ENCODE peak calls at places on chromosomes 16 and 17, in eight cellular contexts. One of them, this sample, is unnamed.

GRCh38 chr17:65332375-65332774 is 195.2 kb downstream of the RGS9 start:
- DNase-seq in fibroblast of pulmonary artery: peak; percentile 27
- DNase-seq in stimulated activated CD4-positive, alpha-beta T cell treated with anti-CD3 and anti-CD28 coated beads, Interleukin-15, amount 100 ng/mL, for 1 hour: no peak
- DNase-seq in ecto neural progenitor cell: no peak
- DNase-seq in OCI-LY7: no peak
- DNase-seq in T-helper 2 cell: no peak
- DNase-seq in mesendoderm: peak; percentile 37
- DNase-seq in cardiac fibroblast: peak; percentile 62
- DNase-seq in this sample: peak; percentile 69

GRCh38 chr17:48597775-48598631 is 4.4 kb upstream of the HOXB5 start:
- DNase-seq in fibroblast of pulmonary artery: no peak
- DNase-seq in stimulated activated CD4-positive, alpha-beta T cell treated with anti-CD3 and anti-CD28 coated beads, Interleukin-15, amount 100 ng/mL, for 1 hour: no peak
- DNase-seq in ecto neural progenitor cell: no peak
- DNase-seq in OCI-LY7: peak; percentile 55
- DNase-seq in T-helper 2 cell: no peak
- DNase-seq in mesendoderm: no peak
- DNase-seq in cardiac fibroblast: no peak
- DNase-seq in this sample: peak; percentile 89

GRCh38 chr17:82924214-82924613 is 84.4 kb upstream of the ZNF750 start:
- DNase-seq in fibroblast of pulmonary artery: no peak
- DNase-seq in stimulated activated CD4-positive, alpha-beta T cell treated with anti-CD3 and anti-CD28 coated beads, Interleukin-15, amount 100 ng/mL, for 1 hour: no peak
- DNase-seq in ecto neural progenitor cell: no peak
- DNase-seq in OCI-LY7: no peak
- DNase-seq in T-helper 2 cell: no peak
- DNase-seq in mesendoderm: no peak
- DNase-seq in cardiac fibroblast: no peak
- DNase-seq in this sample: no peak

GRCh38 chr16:79379083-79379482 is 221.5 kb downstream of the MAF start:
- DNase-seq in fibroblast of pulmonary artery: no peak
- DNase-seq in stimulated activated CD4-positive, alpha-beta T cell treated with anti-CD3 and anti-CD28 coated beads, Interleukin-15, amount 100 ng/mL, for 1 hour: no peak
- DNase-seq in ecto neural progenitor cell: no peak
- DNase-seq in OCI-LY7: no peak
- DNase-seq in T-helper 2 cell: no peak
- DNase-seq in mesendoderm: no peak
- DNase-seq in cardiac fibroblast: no peak
- DNase-seq in this sample: no peak

GRCh38 chr16:25260416-25260815 is 2.8 kb upstream of the ZKSCAN2 start:
- DNase-seq in fibroblast of pulmonary artery: no peak
- DNase-seq in stimulated activated CD4-positive, alpha-beta T cell treated with anti-CD3 and anti-CD28 coated beads, Interleukin-15, amount 100 ng/mL, for 1 hour: no peak
- DNase-seq in ecto neural progenitor cell: no peak
- DNase-seq in OCI-LY7: no peak
- DNase-seq in T-helper 2 cell: no peak
- DNase-seq in mesendoderm: no peak
- DNase-seq in cardiac fibroblast: peak; percentile 53
- DNase-seq in this sample: peak; percentile 14

GRCh38 chr17:77438241-77439204 is 297.8 kb downstream of the SEC14L1 start:
- DNase-seq in fibroblast of pulmonary artery: no peak
- DNase-seq in stimulated activated CD4-positive, alpha-beta T cell treated with anti-CD3 and anti-CD28 coated beads, Interleukin-15, amount 100 ng/mL, for 1 hour: no peak
- DNase-seq in ecto neural progenitor cell: no peak
- DNase-seq in OCI-LY7: peak; percentile 48
- DNase-seq in T-helper 2 cell: no peak
- DNase-seq in mesendoderm: no peak
- DNase-seq in cardiac fibroblast: no peak
- DNase-seq in this sample: no peak

GRCh38 chr17:50407921-50408320 is 10.6 kb upstream of the LRRC59 start:
- DNase-seq in fibroblast of pulmonary artery: no peak
- DNase-seq in stimulated activated CD4-positive, alpha-beta T cell treated with anti-CD3 and anti-CD28 coated beads, Interleukin-15, amount 100 ng/mL, for 1 hour: no peak
- DNase-seq in ecto neural progenitor cell: no peak
- DNase-seq in OCI-LY7: no peak
- DNase-seq in T-helper 2 cell: no peak
- DNase-seq in mesendoderm: no peak
- DNase-seq in cardiac fibroblast: no peak
- DNase-seq in this sample: no peak

GRCh38 chr16:17435324-17435723 is 35.4 kb downstream of the XYLT1 start:
- DNase-seq in fibroblast of pulmonary artery: no peak
- DNase-seq in stimulated activated CD4-positive, alpha-beta T cell treated with anti-CD3 and anti-CD28 coated beads, Interleukin-15, amount 100 ng/mL, for 1 hour: no peak
- DNase-seq in ecto neural progenitor cell: no peak
- DNase-seq in OCI-LY7: peak; percentile 39
- DNase-seq in T-helper 2 cell: no peak
- DNase-seq in mesendoderm: no peak
- DNase-seq in cardiac fibroblast: no peak
- DNase-seq in this sample: no peak

GRCh38 chr16:24645739-24646645 is 83.5 kb upstream of the TNRC6A start:
- DNase-seq in fibroblast of pulmonary artery: peak; percentile 99
- DNase-seq in stimulated activated CD4-positive, alpha-beta T cell treated with anti-CD3 and anti-CD28 coated beads, Interleukin-15, amount 100 ng/mL, for 1 hour: no peak
- DNase-seq in ecto neural progenitor cell: no peak
- DNase-seq in OCI-LY7: no peak
- DNase-seq in T-helper 2 cell: no peak
- DNase-seq in mesendoderm: no peak
- DNase-seq in cardiac fibroblast: peak; percentile 100
- DNase-seq in this sample: peak; percentile 99

GRCh38 chr17:19857640-19858039 is 10.1 kb downstream of the ULK2 start:
- DNase-seq in fibroblast of pulmonary artery: no peak
- DNase-seq in stimulated activated CD4-positive, alpha-beta T cell treated with anti-CD3 and anti-CD28 coated beads, Interleukin-15, amount 100 ng/mL, for 1 hour: no peak
- DNase-seq in ecto neural progenitor cell: no peak
- DNase-seq in OCI-LY7: no peak
- DNase-seq in T-helper 2 cell: no peak
- DNase-seq in mesendoderm: no peak
- DNase-seq in cardiac fibroblast: no peak
- DNase-seq in this sample: no peak

GRCh38 chr17:76715462-76715830 is 4.7 kb upstream of the MXRA7 start:
- DNase-seq in fibroblast of pulmonary artery: no peak
- DNase-seq in stimulated activated CD4-positive, alpha-beta T cell treated with anti-CD3 and anti-CD28 coated beads, Interleukin-15, amount 100 ng/mL, for 1 hour: no peak
- DNase-seq in ecto neural progenitor cell: no peak
- DNase-seq in OCI-LY7: no peak
- DNase-seq in T-helper 2 cell: no peak
- DNase-seq in mesendoderm: no peak
- DNase-seq in cardiac fibroblast: no peak
- DNase-seq in this sample: no peak

GRCh38 chr17:28147026-28147425 is 104.5 kb downstream of the NLK start:
- DNase-seq in fibroblast of pulmonary artery: no peak
- DNase-seq in stimulated activated CD4-positive, alpha-beta T cell treated with anti-CD3 and anti-CD28 coated beads, Interleukin-15, amount 100 ng/mL, for 1 hour: no peak
- DNase-seq in ecto neural progenitor cell: no peak
- DNase-seq in OCI-LY7: no peak
- DNase-seq in T-helper 2 cell: no peak
- DNase-seq in mesendoderm: no peak
- DNase-seq in cardiac fibroblast: no peak
- DNase-seq in this sample: no peak

GRCh38 chr17:77827461-77827968 is 131.0 kb upstream of the TNRC6C start:
- DNase-seq in fibroblast of pulmonary artery: no peak
- DNase-seq in stimulated activated CD4-positive, alpha-beta T cell treated with anti-CD3 and anti-CD28 coated beads, Interleukin-15, amount 100 ng/mL, for 1 hour: no peak
- DNase-seq in ecto neural progenitor cell: no peak
- DNase-seq in OCI-LY7: no peak
- DNase-seq in T-helper 2 cell: no peak
- DNase-seq in mesendoderm: no peak
- DNase-seq in cardiac fibroblast: no peak
- DNase-seq in this sample: no peak

GRCh38 chr16:79997257-79997656 is 396.7 kb upstream of the MAF start:
- DNase-seq in fibroblast of pulmonary artery: peak; percentile 13
- DNase-seq in stimulated activated CD4-positive, alpha-beta T cell treated with anti-CD3 and anti-CD28 coated beads, Interleukin-15, amount 100 ng/mL, for 1 hour: no peak
- DNase-seq in ecto neural progenitor cell: no peak
- DNase-seq in OCI-LY7: peak; percentile 10
- DNase-seq in T-helper 2 cell: no peak
- DNase-seq in mesendoderm: peak; percentile 44
- DNase-seq in cardiac fibroblast: peak; percentile 42
- DNase-seq in this sample: peak; percentile 30

GRCh38 chr17:72122002-72122310 is 1.1 kb downstream of the SOX9 start:
- DNase-seq in fibroblast of pulmonary artery: peak; percentile 50
- DNase-seq in stimulated activated CD4-positive, alpha-beta T cell treated with anti-CD3 and anti-CD28 coated beads, Interleukin-15, amount 100 ng/mL, for 1 hour: no peak
- DNase-seq in ecto neural progenitor cell: no peak
- DNase-seq in OCI-LY7: no peak
- DNase-seq in T-helper 2 cell: no peak
- DNase-seq in mesendoderm: no peak
- DNase-seq in cardiac fibroblast: no peak
- DNase-seq in this sample: peak; percentile 37

GRCh38 chr17:70031341-70031740 is 43.7 kb upstream of the KCNJ16 start:
- DNase-seq in fibroblast of pulmonary artery: no peak
- DNase-seq in stimulated activated CD4-positive, alpha-beta T cell treated with anti-CD3 and anti-CD28 coated beads, Interleukin-15, amount 100 ng/mL, for 1 hour: no peak
- DNase-seq in ecto neural progenitor cell: no peak
- DNase-seq in OCI-LY7: no peak
- DNase-seq in T-helper 2 cell: no peak
- DNase-seq in mesendoderm: no peak
- DNase-seq in cardiac fibroblast: no peak
- DNase-seq in this sample: no peak

GRCh38 chr17:3896108-3897099 is 3.6 kb upstream of the CAMKK1 start:
- DNase-seq in fibroblast of pulmonary artery: no peak
- DNase-seq in stimulated activated CD4-positive, alpha-beta T cell treated with anti-CD3 and anti-CD28 coated beads, Interleukin-15, amount 100 ng/mL, for 1 hour: no peak
- DNase-seq in ecto neural progenitor cell: no peak
- DNase-seq in OCI-LY7: peak; percentile 77
- DNase-seq in T-helper 2 cell: no peak
- DNase-seq in mesendoderm: no peak
- DNase-seq in cardiac fibroblast: no peak
- DNase-seq in this sample: no peak

GRCh38 chr17:50548831-50549230 is 1.9 kb downstream of the SPATA20 start:
- DNase-seq in fibroblast of pulmonary artery: no peak
- DNase-seq in stimulated activated CD4-positive, alpha-beta T cell treated with anti-CD3 and anti-CD28 coated beads, Interleukin-15, amount 100 ng/mL, for 1 hour: no peak
- DNase-seq in ecto neural progenitor cell: no peak
- DNase-seq in OCI-LY7: no peak
- DNase-seq in T-helper 2 cell: no peak
- DNase-seq in mesendoderm: no peak
- DNase-seq in cardiac fibroblast: no peak
- DNase-seq in this sample: no peak

GRCh38 chr16:16828913-16829398 is 450.0 kb downstream of the NPIPA7 start:
- DNase-seq in fibroblast of pulmonary artery: no peak
- DNase-seq in stimulated activated CD4-positive, alpha-beta T cell treated with anti-CD3 and anti-CD28 coated beads, Interleukin-15, amount 100 ng/mL, for 1 hour: no peak
- DNase-seq in ecto neural progenitor cell: no peak
- DNase-seq in OCI-LY7: no peak
- DNase-seq in T-helper 2 cell: no peak
- DNase-seq in mesendoderm: peak; percentile 65
- DNase-seq in cardiac fibroblast: no peak
- DNase-seq in this sample: no peak

GRCh38 chr17:7916799-7917198 is 710 bp upstream of the RNF227 start:
- DNase-seq in fibroblast of pulmonary artery: peak; percentile 60
- DNase-seq in stimulated activated CD4-positive, alpha-beta T cell treated with anti-CD3 and anti-CD28 coated beads, Interleukin-15, amount 100 ng/mL, for 1 hour: no peak
- DNase-seq in ecto neural progenitor cell: no peak
- DNase-seq in OCI-LY7: no peak
- DNase-seq in T-helper 2 cell: no peak
- DNase-seq in mesendoderm: no peak
- DNase-seq in cardiac fibroblast: peak; percentile 36
- DNase-seq in this sample: peak; percentile 88

GRCh38 chr16:82638095-82638798 is 11.5 kb downstream of the CDH13 start:
- DNase-seq in fibroblast of pulmonary artery: peak; percentile 91
- DNase-seq in stimulated activated CD4-positive, alpha-beta T cell treated with anti-CD3 and anti-CD28 coated beads, Interleukin-15, amount 100 ng/mL, for 1 hour: no peak
- DNase-seq in ecto neural progenitor cell: no peak
- DNase-seq in OCI-LY7: no peak
- DNase-seq in T-helper 2 cell: no peak
- DNase-seq in mesendoderm: no peak
- DNase-seq in cardiac fibroblast: peak; percentile 95
- DNase-seq in this sample: no peak

GRCh38 chr17:38563362-38564253 is 42.1 kb downstream of the SRCIN1 start:
- DNase-seq in fibroblast of pulmonary artery: no peak
- DNase-seq in stimulated activated CD4-positive, alpha-beta T cell treated with anti-CD3 and anti-CD28 coated beads, Interleukin-15, amount 100 ng/mL, for 1 hour: no peak
- DNase-seq in ecto neural progenitor cell: peak; percentile 86
- DNase-seq in OCI-LY7: no peak
- DNase-seq in T-helper 2 cell: no peak
- DNase-seq in mesendoderm: peak; percentile 83
- DNase-seq in cardiac fibroblast: no peak
- DNase-seq in this sample: no peak

GRCh38 chr16:88533945-88534641 is 36.1 kb upstream of the ZC3H18 start:
- DNase-seq in fibroblast of pulmonary artery: peak; percentile 58
- DNase-seq in stimulated activated CD4-positive, alpha-beta T cell treated with anti-CD3 and anti-CD28 coated beads, Interleukin-15, amount 100 ng/mL, for 1 hour: peak; percentile 67
- DNase-seq in ecto neural progenitor cell: peak; percentile 90
- DNase-seq in OCI-LY7: peak; percentile 87
- DNase-seq in T-helper 2 cell: peak; percentile 68
- DNase-seq in mesendoderm: peak; percentile 71
- DNase-seq in cardiac fibroblast: peak; percentile 58
- DNase-seq in this sample: peak; percentile 45

GRCh38 chr17:45293413-45294211 is 23.2 kb downstream of the MAP3K14 start:
- DNase-seq in fibroblast of pulmonary artery: peak; percentile 87
- DNase-seq in stimulated activated CD4-positive, alpha-beta T cell treated with anti-CD3 and anti-CD28 coated beads, Interleukin-15, amount 100 ng/mL, for 1 hour: no peak
- DNase-seq in ecto neural progenitor cell: no peak
- DNase-seq in OCI-LY7: no peak
- DNase-seq in T-helper 2 cell: no peak
- DNase-seq in mesendoderm: peak; percentile 88
- DNase-seq in cardiac fibroblast: peak; percentile 91
- DNase-seq in this sample: peak; percentile 93

GRCh38 chr17:40094874-40095273 is 5.5 kb downstream of the NR1D1 start:
- DNase-seq in fibroblast of pulmonary artery: no peak
- DNase-seq in stimulated activated CD4-positive, alpha-beta T cell treated with anti-CD3 and anti-CD28 coated beads, Interleukin-15, amount 100 ng/mL, for 1 hour: no peak
- DNase-seq in ecto neural progenitor cell: no peak
- DNase-seq in OCI-LY7: no peak
- DNase-seq in T-helper 2 cell: no peak
- DNase-seq in mesendoderm: no peak
- DNase-seq in cardiac fibroblast: no peak
- DNase-seq in this sample: no peak

GRCh38 chr17:6458416-6458950 is 14.2 kb downstream of the PIMREG start:
- DNase-seq in fibroblast of pulmonary artery: no peak
- DNase-seq in stimulated activated CD4-positive, alpha-beta T cell treated with anti-CD3 and anti-CD28 coated beads, Interleukin-15, amount 100 ng/mL, for 1 hour: no peak
- DNase-seq in ecto neural progenitor cell: no peak
- DNase-seq in OCI-LY7: no peak
- DNase-seq in T-helper 2 cell: no peak
- DNase-seq in mesendoderm: no peak
- DNase-seq in cardiac fibroblast: no peak
- DNase-seq in this sample: no peak

GRCh38 chr17:41835800-41836549 is at the start of gene NT5C3B:
- DNase-seq in fibroblast of pulmonary artery: peak; percentile 40
- DNase-seq in stimulated activated CD4-positive, alpha-beta T cell treated with anti-CD3 and anti-CD28 coated beads, Interleukin-15, amount 100 ng/mL, for 1 hour: peak; percentile 8
- DNase-seq in ecto neural progenitor cell: peak; percentile 87
- DNase-seq in OCI-LY7: no peak
- DNase-seq in T-helper 2 cell: no peak
- DNase-seq in mesendoderm: peak; percentile 48
- DNase-seq in cardiac fibroblast: no peak
- DNase-seq in this sample: no peak

GRCh38 chr17:41962111-41962510 is 4.5 kb upstream of the CNP start:
- DNase-seq in fibroblast of pulmonary artery: no peak
- DNase-seq in stimulated activated CD4-positive, alpha-beta T cell treated with anti-CD3 and anti-CD28 coated beads, Interleukin-15, amount 100 ng/mL, for 1 hour: no peak
- DNase-seq in ecto neural progenitor cell: no peak
- DNase-seq in OCI-LY7: peak; percentile 64
- DNase-seq in T-helper 2 cell: no peak
- DNase-seq in mesendoderm: no peak
- DNase-seq in cardiac fibroblast: no peak
- DNase-seq in this sample: no peak

GRCh38 chr16:1744338-1744840 is 27.0 kb downstream of the NME3 start:
- DNase-seq in fibroblast of pulmonary artery: no peak
- DNase-seq in stimulated activated CD4-positive, alpha-beta T cell treated with anti-CD3 and anti-CD28 coated beads, Interleukin-15, amount 100 ng/mL, for 1 hour: no peak
- DNase-seq in ecto neural progenitor cell: no peak
- DNase-seq in OCI-LY7: no peak
- DNase-seq in T-helper 2 cell: no peak
- DNase-seq in mesendoderm: no peak
- DNase-seq in cardiac fibroblast: no peak
- DNase-seq in this sample: no peak

GRCh38 chr16:67892899-67893790 is at the start of gene PSKH1:
- DNase-seq in fibroblast of pulmonary artery: peak; percentile 95
- DNase-seq in stimulated activated CD4-positive, alpha-beta T cell treated with anti-CD3 and anti-CD28 coated beads, Interleukin-15, amount 100 ng/mL, for 1 hour: peak; percentile 82
- DNase-seq in ecto neural progenitor cell: peak; percentile 97
- DNase-seq in OCI-LY7: peak; percentile 96
- DNase-seq in T-helper 2 cell: peak; percentile 93
- DNase-seq in mesendoderm: peak; percentile 99
- DNase-seq in cardiac fibroblast: peak; percentile 96
- DNase-seq in this sample: peak; percentile 91

GRCh38 chr17:29867643-29868181 is 62.3 kb downstream of the SSH2 start:
- DNase-seq in fibroblast of pulmonary artery: no peak
- DNase-seq in stimulated activated CD4-positive, alpha-beta T cell treated with anti-CD3 and anti-CD28 coated beads, Interleukin-15, amount 100 ng/mL, for 1 hour: no peak
- DNase-seq in ecto neural progenitor cell: no peak
- DNase-seq in OCI-LY7: peak; percentile 24
- DNase-seq in T-helper 2 cell: no peak
- DNase-seq in mesendoderm: no peak
- DNase-seq in cardiac fibroblast: no peak
- DNase-seq in this sample: no peak

GRCh38 chr17:62966426-62967110 is 533 bp downstream of the TANC2 start:
- DNase-seq in fibroblast of pulmonary artery: peak; percentile 44
- DNase-seq in stimulated activated CD4-positive, alpha-beta T cell treated with anti-CD3 and anti-CD28 coated beads, Interleukin-15, amount 100 ng/mL, for 1 hour: no peak
- DNase-seq in ecto neural progenitor cell: peak; percentile 85
- DNase-seq in OCI-LY7: peak; percentile 14
- DNase-seq in T-helper 2 cell: peak; percentile 34
- DNase-seq in mesendoderm: peak; percentile 27
- DNase-seq in cardiac fibroblast: peak; percentile 58
- DNase-seq in this sample: peak; percentile 29

GRCh38 chr17:27217631-27218030 is 76.3 kb upstream of the WSB1 start:
- DNase-seq in fibroblast of pulmonary artery: no peak
- DNase-seq in stimulated activated CD4-positive, alpha-beta T cell treated with anti-CD3 and anti-CD28 coated beads, Interleukin-15, amount 100 ng/mL, for 1 hour: no peak
- DNase-seq in ecto neural progenitor cell: no peak
- DNase-seq in OCI-LY7: peak; percentile 47
- DNase-seq in T-helper 2 cell: no peak
- DNase-seq in mesendoderm: no peak
- DNase-seq in cardiac fibroblast: no peak
- DNase-seq in this sample: no peak

GRCh38 chr17:13273744-13274295 is 256.0 kb upstream of the ELAC2 start:
- DNase-seq in fibroblast of pulmonary artery: no peak
- DNase-seq in stimulated activated CD4-positive, alpha-beta T cell treated with anti-CD3 and anti-CD28 coated beads, Interleukin-15, amount 100 ng/mL, for 1 hour: no peak
- DNase-seq in ecto neural progenitor cell: no peak
- DNase-seq in OCI-LY7: no peak
- DNase-seq in T-helper 2 cell: no peak
- DNase-seq in mesendoderm: no peak
- DNase-seq in cardiac fibroblast: peak; percentile 7
- DNase-seq in this sample: no peak